ENCODE peak calls at places on chromosomes 5 and 9, in eight cellular contexts. Q is RWPE2, K is spleen, A is GM10248, O is mesothelial cell of epicardium, E is AG09309, L is cardiac muscle cell, N is thoracic aorta. P is an unnamed sample.
A peak's percentile ranks its signal among the peaks of the same experiment; 100 is the strongest.

GRCh38 chr5:134133213-134133994 is 18.9 kb downstream of the TCF7 start:
- DNase-seq in Q (peak; percentile 58), K (peak; percentile 76), A (no peak), O (no peak), E (no peak), L (no peak), N (no peak), P (no peak)

GRCh38 chr5:67476531-67476930 is 279.9 kb upstream of the CD180 start:
- DNase-seq in Q (no peak), K (no peak), A (no peak), O (no peak), E (peak; percentile 76), L (no peak), N (no peak), P (peak; percentile 44)

GRCh38 chr5:83564069-83564749 is 92.7 kb downstream of the VCAN start:
- DNase-seq in Q (no peak), K (no peak), A (peak; percentile 17), O (no peak), E (no peak), L (peak; percentile 38), N (no peak), P (peak; percentile 57)

GRCh38 chr9:123069010-123069481 is 35.6 kb downstream of the GPR21 start:
- DNase-seq in Q (no peak), K (no peak), A (no peak), O (no peak), E (peak; percentile 96), L (no peak), N (no peak), P (no peak)

GRCh38 chr9:3478549-3478953 is 47.2 kb downstream of the RFX3 start:
- DNase-seq in Q (no peak), K (no peak), A (no peak), O (no peak), E (no peak), L (no peak), N (no peak), P (peak; percentile 13)

GRCh38 chr5:78908173-78908901 is 76.8 kb downstream of the ARSB start:
- DNase-seq in Q (no peak), K (no peak), A (no peak), O (no peak), E (peak; percentile 37), L (peak; percentile 80), N (no peak), P (no peak)

GRCh38 chr5:81091199-81091598 is 131.0 kb downstream of the RASGRF2 start:
- DNase-seq in Q (no peak), K (no peak), A (no peak), O (no peak), E (no peak), L (no peak), N (no peak), P (no peak)

GRCh38 chr5:141040093-141040762 is 10.9 kb upstream of the PCDHB1 start:
- DNase-seq in Q (no peak), K (no peak), A (no peak), O (peak; percentile 60), E (no peak), L (peak; percentile 89), N (no peak), P (peak; percentile 90)

GRCh38 chr5:137737349-137738256 is 1.7 kb upstream of the KLHL3 start:
- DNase-seq in Q (no peak), K (no peak), A (peak; percentile 18), O (no peak), E (no peak), L (peak; percentile 65), N (no peak), P (no peak)

GRCh38 chr5:82421119-82421518 is 143.0 kb upstream of the RPS23 start:
- DNase-seq in Q (peak; percentile 71), K (no peak), A (no peak), O (no peak), E (peak; percentile 66), L (no peak), N (no peak), P (peak; percentile 97)

GRCh38 chr9:133981958-133982681 is 10.0 kb downstream of the VAV2 start:
- DNase-seq in Q (peak; percentile 45), K (peak; percentile 72), A (no peak), O (no peak), E (no peak), L (no peak), N (no peak), P (no peak)

GRCh38 chr5:149575131-149575530 is 6.2 kb upstream of the ARHGEF37 start:
- DNase-seq in Q (no peak), K (no peak), A (no peak), O (no peak), E (no peak), L (no peak), N (no peak), P (no peak)

GRCh38 chr9:21255538-21256212 is 15.9 kb upstream of the IFNA14 start:
- DNase-seq in Q (no peak), K (no peak), A (no peak), O (no peak), E (no peak), L (no peak), N (no peak), P (no peak)

GRCh38 chr9:12708562-12709298 is 15.5 kb downstream of the TYRP1 start:
- DNase-seq in Q (no peak), K (no peak), A (no peak), O (no peak), E (peak; percentile 40), L (no peak), N (no peak), P (peak; percentile 43)

GRCh38 chr9:15492485-15493150 is 18.2 kb downstream of the PSIP1 start:
- DNase-seq in Q (no peak), K (no peak), A (no peak), O (no peak), E (no peak), L (no peak), N (no peak), P (no peak)

GRCh38 chr9:33135086-33135958 is 31.8 kb downstream of the B4GALT1 start:
- DNase-seq in Q (no peak), K (peak; percentile 79), A (no peak), O (no peak), E (no peak), L (no peak), N (no peak), P (no peak)

GRCh38 chr9:95003694-95004451 is 277.4 kb downstream of the AOPEP start:
- DNase-seq in Q (no peak), K (no peak), A (peak; percentile 58), O (no peak), E (no peak), L (peak; percentile 55), N (no peak), P (peak; percentile 75)

GRCh38 chr9:77021289-77021927 is 2.0 kb downstream of the FOXB2 start:
- DNase-seq in Q (no peak), K (no peak), A (no peak), O (no peak), E (no peak), L (no peak), N (no peak), P (no peak)

GRCh38 chr9:5876711-5877110 is 14.0 kb upstream of the MLANA start:
- DNase-seq in Q (no peak), K (no peak), A (no peak), O (no peak), E (no peak), L (no peak), N (no peak), P (no peak)

GRCh38 chr9:114156311-114156657 is 947 bp downstream of the COL27A1 start:
- DNase-seq in Q (no peak), K (no peak), A (no peak), O (no peak), E (no peak), L (peak; percentile 38), N (no peak), P (no peak)

GRCh38 chr5:113507601-113508000 is 5.9 kb upstream of the YTHDC2 start:
- DNase-seq in Q (no peak), K (no peak), A (no peak), O (no peak), E (no peak), L (no peak), N (no peak), P (no peak)
- TF ChIP-seq CTCF in Q (no peak), K (no peak), A (no peak), O (no peak), E (no peak), L (no peak), N (no peak), P (no peak)

GRCh38 chr5:96254980-96255681 is 177.9 kb downstream of the PCSK1 start:
- DNase-seq in Q (peak; percentile 71), K (no peak), A (no peak), O (no peak), E (peak; percentile 97), L (no peak), N (no peak), P (peak; percentile 66)

GRCh38 chr5:96259211-96259772 is 173.8 kb downstream of the PCSK1 start:
- DNase-seq in Q (no peak), K (no peak), A (no peak), O (no peak), E (no peak), L (no peak), N (no peak), P (peak; percentile 62)

GRCh38 chr5:96257904-96258303 is 175.1 kb downstream of the PCSK1 start:
- DNase-seq in Q (no peak), K (no peak), A (no peak), O (no peak), E (no peak), L (no peak), N (no peak), P (no peak)

GRCh38 chr5:96258692-96259091 is 174.4 kb downstream of the PCSK1 start:
- DNase-seq in Q (no peak), K (no peak), A (no peak), O (no peak), E (no peak), L (no peak), N (no peak), P (no peak)

DNA sequence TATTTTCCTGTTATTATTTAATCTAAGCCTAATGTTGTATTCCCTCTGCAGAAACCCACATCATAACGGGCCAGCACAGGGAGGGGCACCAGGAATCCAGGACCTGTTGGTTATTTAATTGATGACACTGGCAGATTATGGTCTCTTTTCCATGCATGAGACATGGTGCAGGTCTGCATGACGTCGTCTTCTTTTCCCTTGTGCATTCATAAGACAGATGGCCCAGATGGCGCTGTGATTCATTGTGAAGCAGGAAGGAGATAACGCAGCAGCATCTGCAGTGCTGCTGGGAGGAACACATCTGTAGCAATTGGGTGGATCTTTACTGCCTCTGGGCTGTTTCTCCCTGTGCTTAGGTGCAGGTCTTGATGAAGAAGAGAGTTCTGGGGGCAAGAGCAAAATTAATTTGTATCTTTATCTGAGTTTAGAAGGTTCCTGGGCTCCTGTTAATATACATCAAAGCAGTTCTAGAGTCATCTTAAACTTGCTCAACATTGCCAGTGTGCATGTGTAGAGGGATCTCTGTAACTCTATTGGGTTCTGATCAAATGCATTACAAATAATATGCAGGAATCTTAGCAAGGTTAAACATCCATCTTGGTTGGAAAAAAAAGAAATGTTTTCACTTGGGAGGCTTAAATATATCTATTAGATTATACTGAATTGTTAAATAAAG is 176.1 kb downstream of the PCSK1 start:
- DNase-seq in Q (no peak), K (no peak), A (no peak), O (no peak), E (no peak), L (peak; percentile 2), N (no peak), P (no peak)
- TF ChIP-seq CTCF in Q (no peak), K (no peak), A (no peak), O (no peak), E (no peak), L (peak; percentile 17), N (no peak), P (no peak)

GRCh38 chr5:146698651-146699050 is 179.9 kb downstream of the PPP2R2B start:
- DNase-seq in Q (no peak), K (no peak), A (no peak), O (no peak), E (no peak), L (no peak), N (no peak), P (no peak)
- TF ChIP-seq CTCF in Q (no peak), K (no peak), A (no peak), O (no peak), E (no peak), L (no peak), N (no peak), P (no peak)

GRCh38 chr9:99101271-99101670 is 3.6 kb upstream of the TGFBR1 start:
- DNase-seq in Q (no peak), K (no peak), A (no peak), O (no peak), E (no peak), L (no peak), N (no peak), P (no peak)
- TF ChIP-seq CTCF in Q (no peak), K (no peak), A (no peak), O (no peak), E (no peak), L (no peak), N (no peak), P (no peak)